ENCODE peak calls at places on chromosomes 6 and 20, in six cellular contexts. One of them, this sample, is unnamed.

GRCh38 chr20:43744121-43744520 is 17.3 kb upstream of the GTSF1L start:
- DNase-seq in Calu3: no peak
- DNase-seq in heart right ventricle: no peak
- DNase-seq in RWPE1: no peak
- DNase-seq in prostate gland: no peak
- DNase-seq in vagina: no peak
- DNase-seq in this sample: no peak

GRCh38 chr6:29734046-29735018 is 11.1 kb downstream of the HLA-F start:
- DNase-seq in RWPE1: peak
- DNase-seq in heart right ventricle: no peak
- DNase-seq in vagina: no peak
- DNase-seq in Calu3: no peak
- DNase-seq in prostate gland: no peak
- DNase-seq in this sample: no peak

GRCh38 chr6:125787791-125788190 is 3.0 kb upstream of the NCOA7 start:
- DNase-seq in heart right ventricle: no peak
- DNase-seq in Calu3: peak
- DNase-seq in vagina: no peak
- DNase-seq in RWPE1: no peak
- DNase-seq in prostate gland: no peak
- DNase-seq in this sample: no peak

GRCh38 chr6:53741417-53741816 is 53.4 kb upstream of the LRRC1 start:
- DNase-seq in RWPE1: no peak
- DNase-seq in heart right ventricle: no peak
- DNase-seq in Calu3: no peak
- DNase-seq in vagina: no peak
- DNase-seq in prostate gland: no peak
- DNase-seq in this sample: no peak

GRCh38 chr20:46992640-46993035 is 98.0 kb downstream of the EYA2 start:
- DNase-seq in heart right ventricle: no peak
- DNase-seq in prostate gland: no peak
- DNase-seq in RWPE1: no peak
- DNase-seq in vagina: no peak
- DNase-seq in Calu3: peak
- DNase-seq in this sample: no peak

GRCh38 chr6:7594579-7595125 is 4.7 kb downstream of the SNRNP48 start:
- DNase-seq in Calu3: no peak
- DNase-seq in vagina: no peak
- DNase-seq in prostate gland: no peak
- DNase-seq in RWPE1: no peak
- DNase-seq in heart right ventricle: no peak
- DNase-seq in this sample: no peak

GRCh38 chr20:36116813-36117441 is 37.6 kb upstream of the EPB41L1 start:
- DNase-seq in Calu3: no peak
- DNase-seq in vagina: no peak
- DNase-seq in prostate gland: no peak
- DNase-seq in RWPE1: peak
- DNase-seq in heart right ventricle: no peak
- DNase-seq in this sample: peak

GRCh38 chr20:52812231-52812847 is 159.8 kb upstream of the TSHZ2 start:
- DNase-seq in prostate gland: no peak
- DNase-seq in vagina: no peak
- DNase-seq in RWPE1: no peak
- DNase-seq in heart right ventricle: no peak
- DNase-seq in Calu3: no peak
- DNase-seq in this sample: no peak

GRCh38 chr6:149082320-149082719 is 235.2 kb upstream of the TAB2 start:
- DNase-seq in heart right ventricle: peak
- DNase-seq in prostate gland: peak
- DNase-seq in RWPE1: peak
- DNase-seq in Calu3: peak
- DNase-seq in vagina: no peak
- DNase-seq in this sample: peak

GRCh38 chr6:29516108-29516507 is 28.4 kb upstream of the MAS1L start:
- DNase-seq in prostate gland: peak
- DNase-seq in vagina: no peak
- DNase-seq in RWPE1: peak
- DNase-seq in heart right ventricle: no peak
- DNase-seq in Calu3: peak
- DNase-seq in this sample: peak

GRCh38 chr20:3603108-3603507 is 60.1 kb downstream of the GFRA4 start:
- DNase-seq in heart right ventricle: no peak
- DNase-seq in prostate gland: no peak
- DNase-seq in RWPE1: no peak
- DNase-seq in Calu3: no peak
- DNase-seq in vagina: no peak
- DNase-seq in this sample: no peak

GRCh38 chr6:37236921-37237320 is 20.7 kb upstream of the TBC1D22B start:
- DNase-seq in heart right ventricle: no peak
- DNase-seq in RWPE1: no peak
- DNase-seq in Calu3: no peak
- DNase-seq in vagina: no peak
- DNase-seq in prostate gland: no peak
- DNase-seq in this sample: peak

GRCh38 chr6:147046131-147046530 is 158.1 kb upstream of the STXBP5 start:
- DNase-seq in RWPE1: no peak
- DNase-seq in heart right ventricle: no peak
- DNase-seq in prostate gland: no peak
- DNase-seq in Calu3: no peak
- DNase-seq in vagina: no peak
- DNase-seq in this sample: no peak

GRCh38 chr6:44667226-44667625 is 279.7 kb downstream of the CDC5L start:
- DNase-seq in RWPE1: no peak
- DNase-seq in prostate gland: no peak
- DNase-seq in vagina: no peak
- DNase-seq in heart right ventricle: no peak
- DNase-seq in Calu3: no peak
- DNase-seq in this sample: peak

GRCh38 chr20:19427480-19427879 is 215.0 kb downstream of the SLC24A3 start:
- DNase-seq in heart right ventricle: peak
- DNase-seq in vagina: no peak
- DNase-seq in RWPE1: no peak
- DNase-seq in prostate gland: peak
- DNase-seq in Calu3: no peak
- DNase-seq in this sample: no peak

GRCh38 chr20:43188234-43188653 is 1.5 kb downstream of the PTPRT start:
- DNase-seq in heart right ventricle: no peak
- DNase-seq in Calu3: no peak
- DNase-seq in prostate gland: no peak
- DNase-seq in RWPE1: no peak
- DNase-seq in vagina: no peak
- DNase-seq in this sample: no peak

GRCh38 chr20:16528078-16528477 is 45.2 kb downstream of the KIF16B start:
- DNase-seq in vagina: no peak
- DNase-seq in heart right ventricle: no peak
- DNase-seq in prostate gland: peak
- DNase-seq in RWPE1: peak
- DNase-seq in Calu3: peak
- DNase-seq in this sample: peak

GRCh38 chr6:15350386-15351083 is 104.7 kb downstream of the JARID2 start:
- DNase-seq in heart right ventricle: no peak
- DNase-seq in Calu3: no peak
- DNase-seq in vagina: no peak
- DNase-seq in prostate gland: no peak
- DNase-seq in RWPE1: no peak
- DNase-seq in this sample: no peak

GRCh38 chr6:48111143-48111506 is at the start of gene PTCHD4:
- DNase-seq in RWPE1: peak
- DNase-seq in heart right ventricle: no peak
- DNase-seq in vagina: no peak
- DNase-seq in Calu3: no peak
- DNase-seq in prostate gland: peak
- DNase-seq in this sample: peak

GRCh38 chr6:43768983-43769525 is 957 bp upstream of the VEGFA start:
- DNase-seq in RWPE1: no peak
- DNase-seq in vagina: no peak
- DNase-seq in prostate gland: no peak
- DNase-seq in heart right ventricle: peak
- DNase-seq in Calu3: no peak
- DNase-seq in this sample: peak

DNA sequence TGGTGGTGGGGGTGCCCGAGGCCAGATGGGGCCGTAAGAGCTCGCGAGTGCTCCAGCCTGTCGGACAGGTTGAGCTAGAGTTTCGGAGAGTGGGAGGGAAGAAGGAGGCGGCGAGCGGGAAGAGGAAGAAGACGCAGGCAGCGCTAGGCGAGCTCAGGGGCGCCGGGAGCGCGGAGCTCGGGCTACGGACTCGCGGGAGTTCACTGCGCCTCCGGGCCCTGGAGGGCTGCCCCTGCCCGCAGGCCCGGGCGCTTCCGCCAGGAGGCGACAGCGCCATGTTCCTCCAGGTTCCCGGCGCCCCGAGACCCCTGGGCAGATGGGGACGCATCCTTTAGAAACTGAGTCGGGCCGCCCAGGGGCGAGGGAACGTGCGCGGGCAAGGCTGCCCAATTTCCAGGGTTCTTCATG is 984 bp downstream of the TFAP2C start:
- DNase-seq in vagina: no peak
- DNase-seq in RWPE1: peak
- DNase-seq in heart right ventricle: peak
- DNase-seq in Calu3: peak
- DNase-seq in prostate gland: peak
- DNase-seq in this sample: peak
- TF ChIP-seq CTCF in vagina: peak
- TF ChIP-seq CTCF in RWPE1: peak
- TF ChIP-seq CTCF in heart right ventricle: peak
- TF ChIP-seq CTCF in Calu3: no peak
- TF ChIP-seq CTCF in prostate gland: peak
- TF ChIP-seq CTCF in this sample: peak

GRCh38 chr20:33399924-33400323 is 1.4 kb downstream of the CDK5RAP1 start:
- DNase-seq in heart right ventricle: no peak
- DNase-seq in RWPE1: no peak
- DNase-seq in vagina: no peak
- DNase-seq in Calu3: no peak
- DNase-seq in prostate gland: no peak
- DNase-seq in this sample: no peak

GRCh38 chr20:33393609-33394008 is 7.7 kb downstream of the CDK5RAP1 start:
- DNase-seq in Calu3: no peak
- DNase-seq in RWPE1: no peak
- DNase-seq in vagina: no peak
- DNase-seq in heart right ventricle: no peak
- DNase-seq in prostate gland: no peak
- DNase-seq in this sample: no peak

GRCh38 chr20:33392016-33392415 is 9.3 kb downstream of the CDK5RAP1 start:
- DNase-seq in vagina: no peak
- DNase-seq in RWPE1: no peak
- DNase-seq in prostate gland: no peak
- DNase-seq in Calu3: no peak
- DNase-seq in heart right ventricle: no peak
- DNase-seq in this sample: no peak

GRCh38 chr20:33394718-33395117 is 6.6 kb downstream of the CDK5RAP1 start:
- DNase-seq in prostate gland: no peak
- DNase-seq in Calu3: peak
- DNase-seq in heart right ventricle: no peak
- DNase-seq in vagina: no peak
- DNase-seq in RWPE1: no peak
- DNase-seq in this sample: no peak
- TF ChIP-seq CTCF in prostate gland: no peak
- TF ChIP-seq CTCF in Calu3: no peak
- TF ChIP-seq CTCF in heart right ventricle: no peak
- TF ChIP-seq CTCF in vagina: no peak
- TF ChIP-seq CTCF in RWPE1: no peak
- TF ChIP-seq CTCF in this sample: peak

GRCh38 chr6:110039996-110040383 is 61.9 kb downstream of the GPR6 start:
- DNase-seq in Calu3: peak
- DNase-seq in heart right ventricle: no peak
- DNase-seq in prostate gland: no peak
- DNase-seq in RWPE1: peak
- DNase-seq in vagina: peak
- DNase-seq in this sample: peak
- TF ChIP-seq CTCF in Calu3: peak
- TF ChIP-seq CTCF in heart right ventricle: no peak
- TF ChIP-seq CTCF in prostate gland: peak
- TF ChIP-seq CTCF in RWPE1: no peak
- TF ChIP-seq CTCF in vagina: no peak
- TF ChIP-seq CTCF in this sample: peak

GRCh38 chr6:30829639-30830250 is 54.6 kb upstream of the DDR1 start:
- DNase-seq in prostate gland: no peak
- DNase-seq in heart right ventricle: no peak
- DNase-seq in Calu3: no peak
- DNase-seq in vagina: no peak
- DNase-seq in RWPE1: no peak
- DNase-seq in this sample: no peak
- TF ChIP-seq CTCF in prostate gland: no peak
- TF ChIP-seq CTCF in heart right ventricle: no peak
- TF ChIP-seq CTCF in Calu3: no peak
- TF ChIP-seq CTCF in vagina: no peak
- TF ChIP-seq CTCF in RWPE1: no peak
- TF ChIP-seq CTCF in this sample: no peak

GRCh38 chr6:55011034-55011433 is 163.3 kb upstream of the HCRTR2 start:
- DNase-seq in RWPE1: no peak
- DNase-seq in vagina: no peak
- DNase-seq in heart right ventricle: no peak
- DNase-seq in Calu3: no peak
- DNase-seq in prostate gland: no peak
- DNase-seq in this sample: no peak
- TF ChIP-seq CTCF in RWPE1: no peak
- TF ChIP-seq CTCF in vagina: no peak
- TF ChIP-seq CTCF in heart right ventricle: no peak
- TF ChIP-seq CTCF in Calu3: no peak
- TF ChIP-seq CTCF in prostate gland: no peak
- TF ChIP-seq CTCF in this sample: no peak